ENCODE peak calls at places on chromosome 22, in seven cellular contexts. S is left ventricle myocardium inferior, N is stomach, B is thoracic aorta, J is prostate gland, W is right atrium auricular region, I is dorsolateral prefrontal cortex. M is an unnamed sample.

GRCh38 chr22:23414727-23415489 is 165.2 kb downstream of the IGLL1 start:
- DNase-seq in S (no peak), N (peak), B (no peak), J (no peak), W (no peak), I (no peak), M (peak)

GRCh38 chr22:37681556-37682049 is 4.5 kb upstream of the NOL12 start:
- DNase-seq in S (peak), N (peak), B (no peak), J (peak), W (peak), I (peak), M (peak)

GRCh38 chr22:46592390-46592872 is 27.8 kb upstream of the GRAMD4 start:
- DNase-seq in S (peak), N (no peak), B (no peak), J (no peak), W (no peak), I (no peak), M (no peak)

GRCh38 chr22:30668306-30668655 is 606 bp upstream of the DUSP18 start:
- DNase-seq in S (no peak), N (no peak), B (no peak), J (no peak), W (no peak), I (no peak), M (no peak)

GRCh38 chr22:36017661-36018091 is 10.9 kb downstream of the RBFOX2 start:
- DNase-seq in S (no peak), N (no peak), B (no peak), J (no peak), W (no peak), I (no peak), M (no peak)

GRCh38 chr22:29617922-29618629 is 14.6 kb downstream of the NF2 start:
- DNase-seq in S (no peak), N (no peak), B (no peak), J (no peak), W (no peak), I (no peak), M (no peak)

GRCh38 chr22:46054091-46054877 is 77.3 kb upstream of the WNT7B start:
- DNase-seq in S (peak), N (peak), B (no peak), J (no peak), W (no peak), I (peak), M (peak)

GRCh38 chr22:37363593-37363992 is 63.7 kb downstream of the ELFN2 start:
- DNase-seq in S (no peak), N (no peak), B (no peak), J (no peak), W (no peak), I (no peak), M (no peak)

GRCh38 chr22:45648320-45649070 is 23.1 kb upstream of the ATXN10 start:
- DNase-seq in S (no peak), N (no peak), B (no peak), J (no peak), W (no peak), I (no peak), M (no peak)

GRCh38 chr22:33539902-33540751 is 380.1 kb downstream of the LARGE1 start:
- DNase-seq in S (peak), N (peak), B (peak), J (peak), W (peak), I (no peak), M (peak)

GRCh38 chr22:46107089-46107664 is 43.1 kb upstream of the PPARA start:
- DNase-seq in S (no peak), N (peak), B (no peak), J (peak), W (no peak), I (peak), M (peak)

GRCh38 chr22:19105867-19106802 is 16.1 kb downstream of the DGCR2 start:
- DNase-seq in S (no peak), N (no peak), B (no peak), J (no peak), W (no peak), I (no peak), M (no peak)

GRCh38 chr22:37051629-37052385 is at the start of gene KCTD17:
- DNase-seq in S (peak), N (peak), B (no peak), J (peak), W (peak), I (peak), M (peak)

GRCh38 chr22:43343262-43343988 is at the start of gene SCUBE1:
- DNase-seq in S (peak), N (peak), B (no peak), J (peak), W (no peak), I (no peak), M (peak)

GRCh38 chr22:22576244-22576988 is 17.4 kb upstream of the PRAME start:
- DNase-seq in S (peak), N (peak), B (no peak), J (no peak), W (no peak), I (peak), M (no peak)

GRCh38 chr22:25750569-25751173 is 8.7 kb downstream of the MYO18B start:
- DNase-seq in S (no peak), N (no peak), B (no peak), J (no peak), W (no peak), I (no peak), M (no peak)

GRCh38 chr22:40534379-40535188 is 101.9 kb downstream of the MRTFA start:
- DNase-seq in S (no peak), N (no peak), B (no peak), J (no peak), W (no peak), I (peak), M (no peak)

GRCh38 chr22:37218399-37218770 is 6.1 kb upstream of the SSTR3 start:
- DNase-seq in S (no peak), N (no peak), B (no peak), J (no peak), W (no peak), I (no peak), M (no peak)

GRCh38 chr22:40463727-40464126 is 93.3 kb downstream of the SGSM3 start:
- DNase-seq in S (no peak), N (no peak), B (no peak), J (no peak), W (no peak), I (no peak), M (no peak)

GRCh38 chr22:29043906-29044575 is 17.6 kb downstream of the C22orf31 start:
- DNase-seq in S (no peak), N (no peak), B (no peak), J (no peak), W (no peak), I (no peak), M (no peak)

GRCh38 chr22:19844423-19845368 is 10.0 kb downstream of the GNB1L start:
- DNase-seq in S (peak), N (peak), B (no peak), J (peak), W (peak), I (peak), M (peak)

GRCh38 chr22:34638128-34638527 is 427.8 kb upstream of the ISX start:
- DNase-seq in S (no peak), N (no peak), B (no peak), J (no peak), W (no peak), I (no peak), M (no peak)

GRCh38 chr22:38923463-38924196 is 33.8 kb upstream of the APOBEC3A start:
- DNase-seq in S (peak), N (peak), B (peak), J (peak), W (peak), I (peak), M (no peak)

GRCh38 chr22:29690481-29690880 is 29.3 kb upstream of the CABP7 start:
- DNase-seq in S (no peak), N (no peak), B (no peak), J (no peak), W (no peak), I (no peak), M (no peak)

GRCh38 chr22:30279389-30279788 is 9.9 kb downstream of the CASTOR1 start:
- DNase-seq in S (peak), N (no peak), B (no peak), J (no peak), W (no peak), I (peak), M (peak)

GRCh38 chr22:36116127-36116526 is 44.4 kb downstream of the APOL3 start:
- DNase-seq in S (no peak), N (no peak), B (no peak), J (no peak), W (no peak), I (no peak), M (no peak)

GRCh38 chr22:26892401-26893033 is 235.1 kb downstream of the MIAT start:
- DNase-seq in S (no peak), N (peak), B (no peak), J (no peak), W (peak), I (no peak), M (no peak)

GRCh38 chr22:37331811-37332536 is 49.7 kb downstream of the CYTH4 start:
- DNase-seq in S (no peak), N (no peak), B (no peak), J (no peak), W (no peak), I (no peak), M (no peak)

GRCh38 chr22:23029521-23030228 is 40.6 kb upstream of the GNAZ start:
- DNase-seq in S (no peak), N (no peak), B (no peak), J (no peak), W (no peak), I (no peak), M (no peak)

GRCh38 chr22:50724616-50725015 is 13.4 kb upstream of the ACR start:
- DNase-seq in S (no peak), N (no peak), B (no peak), J (no peak), W (no peak), I (no peak), M (no peak)

GRCh38 chr22:19632671-19633148 is 81.6 kb upstream of the SEPTIN5 start:
- DNase-seq in S (no peak), N (no peak), B (no peak), J (no peak), W (no peak), I (no peak), M (no peak)

GRCh38 chr22:28395920-28396447 is 283.7 kb downstream of the TTC28 start:
- DNase-seq in S (no peak), N (no peak), B (no peak), J (no peak), W (no peak), I (no peak), M (no peak)

GRCh38 chr22:27990879-27991278 is 71.8 kb upstream of the PITPNB start:
- DNase-seq in S (peak), N (peak), B (no peak), J (no peak), W (peak), I (peak), M (no peak)

GRCh38 chr22:39748877-39749276 is 144.7 kb downstream of the ENTHD1 start:
- DNase-seq in S (no peak), N (no peak), B (no peak), J (no peak), W (no peak), I (no peak), M (no peak)

GRCh38 chr22:29369460-29369859 is 18.9 kb downstream of the AP1B1 start:
- DNase-seq in S (peak), N (no peak), B (no peak), J (no peak), W (peak), I (peak), M (no peak)

GRCh38 chr22:44441401-44442185 is 56.4 kb downstream of the RTL6 start:
- DNase-seq in S (no peak), N (no peak), B (no peak), J (no peak), W (no peak), I (no peak), M (peak)
- H3K27ac ChIP-seq in S (no peak), N (no peak), B (no peak), J (no peak), W (no peak), I (no peak), M (no peak)

GRCh38 chr22:42340695-42341383 is 70.4 kb upstream of the TCF20 start:
- DNase-seq in S (no peak), N (no peak), B (no peak), J (no peak), W (no peak), I (no peak), M (no peak)
- H3K27ac ChIP-seq in S (no peak), N (no peak), B (no peak), J (no peak), W (no peak), I (peak), M (no peak)

GRCh38 chr22:49362393-49362792 is 465.3 kb downstream of the BRD1 start:
- DNase-seq in S (no peak), N (peak), B (no peak), J (no peak), W (peak), I (no peak), M (no peak)
- H3K27ac ChIP-seq in S (no peak), N (no peak), B (no peak), J (no peak), W (no peak), I (no peak), M (no peak)

GRCh38 chr22:20857247-20857643 is 1.4 kb downstream of the PI4KA start:
- DNase-seq in S (no peak), N (no peak), B (no peak), J (no peak), W (no peak), I (no peak), M (no peak)
- H3K27ac ChIP-seq in S (peak), N (peak), B (peak), J (peak), W (peak), I (peak), M (peak)